ENCODE peak calls at places on chromosomes 6 and 20, in five cellular contexts. S is H1; V is cardiac muscle cell; W is CD4-positive, alpha-beta memory T cell; U is SJSA1. A is an unnamed sample. For H3K9me3 and H3K36me3, the result is how much of the 10 kb centered on the place peaks cover.

GRCh38 chr20:21515300-21516179 is 1.7 kb upstream of the NKX2-2 start:
- DNase-seq in S (no peak), V (no peak), W (no peak), U (peak), A (no peak)

GRCh38 chr6:14283600-14284235 is 166.1 kb downstream of the CD83 start:
- DNase-seq in S (no peak), V (no peak), W (no peak), U (no peak), A (no peak)

GRCh38 chr6:75611702-75612375 is 10.2 kb downstream of the SENP6 start:
- DNase-seq in S (no peak), V (no peak), W (no peak), U (no peak), A (no peak)

GRCh38 chr20:22763257-22763906 is 179.0 kb upstream of the FOXA2 start:
- DNase-seq in S (no peak), V (peak), W (no peak), U (peak), A (no peak)

GRCh38 chr6:25889877-25890853 is 16.1 kb upstream of the SLC17A3 start:
- DNase-seq in S (no peak), V (peak), W (peak), U (peak), A (no peak)

GRCh38 chr6:18823782-18824386 is 436.7 kb downstream of the RNF144B start:
- DNase-seq in S (peak), V (peak), W (no peak), U (peak), A (no peak)

GRCh38 chr6:92577077-92577719 is 842.2 kb downstream of the EPHA7 start:
- DNase-seq in S (peak), V (peak), W (no peak), U (peak), A (no peak)

GRCh38 chr6:148074735-148075134 is 267.9 kb upstream of the SASH1 start:
- DNase-seq in S (no peak), V (no peak), W (no peak), U (no peak), A (no peak)

GRCh38 chr20:9035129-9035528 is 33.8 kb upstream of the PLCB4 start:
- DNase-seq in S (no peak), V (peak), W (no peak), U (peak), A (no peak)

GRCh38 chr20:13510837-13511488 is 127.8 kb downstream of the TASP1 start:
- DNase-seq in S (no peak), V (no peak), W (no peak), U (no peak), A (no peak)

GRCh38 chr20:61630816-61631215 is 378.8 kb downstream of the CDH4 start:
- DNase-seq in S (no peak), V (no peak), W (no peak), U (no peak), A (no peak)

GRCh38 chr6:142728367-142728766 is 216.6 kb downstream of the HIVEP2 start:
- DNase-seq in S (no peak), V (peak), W (no peak), U (no peak), A (no peak)

GRCh38 chr6:5776104-5776503 is 230.6 kb downstream of the NRN1 start:
- DNase-seq in S (no peak), V (no peak), W (no peak), U (no peak), A (no peak)

GRCh38 chr20:47236639-47236900 is 119.9 kb downstream of the ZMYND8 start:
- DNase-seq in S (no peak), V (no peak), W (no peak), U (no peak), A (no peak)

GRCh38 chr6:154229796-154230195 is 126.8 kb downstream of the IPCEF1 start:
- DNase-seq in S (no peak), V (no peak), W (peak), U (no peak), A (no peak)

GRCh38 chr20:48659888-48660287 is 167.9 kb downstream of the PREX1 start:
- DNase-seq in S (no peak), V (no peak), W (no peak), U (no peak), A (no peak)

GRCh38 chr6:36649721-36650484 is 28.6 kb upstream of the CDKN1A start:
- DNase-seq in S (no peak), V (no peak), W (no peak), U (peak), A (no peak)

GRCh38 chr20:11459090-11459877 is 458.4 kb upstream of the BTBD3 start:
- DNase-seq in S (no peak), V (no peak), W (no peak), U (peak), A (no peak)

GRCh38 chr6:29201966-29202365 is 31.3 kb downstream of the OR2J2 start:
- DNase-seq in S (no peak), V (no peak), W (no peak), U (no peak), A (no peak)

GRCh38 chr20:38499366-38499765 is 26.7 kb downstream of the RALGAPB start:
- DNase-seq in S (no peak), V (no peak), W (no peak), U (no peak), A (no peak)

GRCh38 chr20:13029687-13030510 is 21.1 kb downstream of the SPTLC3 start:
- DNase-seq in S (peak), V (peak), W (no peak), U (peak), A (no peak)

GRCh38 chr20:34708621-34709043 is 4.5 kb downstream of the TP53INP2 start:
- DNase-seq in S (no peak), V (peak), W (peak), U (no peak), A (no peak)

GRCh38 chr6:38996676-38997075 is 51.9 kb upstream of the GLP1R start:
- DNase-seq in S (no peak), V (no peak), W (no peak), U (no peak), A (no peak)

GRCh38 chr20:40892642-40893041 is 136.0 kb upstream of the TOP1 start:
- DNase-seq in S (no peak), V (no peak), W (no peak), U (no peak), A (no peak)

GRCh38 chr6:136550330-136551071 is at the start of gene MAP7:
- DNase-seq in S (peak), V (peak), W (peak), U (peak), A (no peak)

GRCh38 chr6:108113557-108114519 is 39.3 kb upstream of the OSTM1 start:
- DNase-seq in S (no peak), V (peak), W (peak), U (peak), A (no peak)

GRCh38 chr6:363909-364308 is 27.6 kb upstream of the IRF4 start:
- DNase-seq in S (no peak), V (no peak), W (no peak), U (no peak), A (no peak)

GRCh38 chr6:366389-366788 is 25.2 kb upstream of the IRF4 start:
- DNase-seq in S (no peak), V (no peak), W (no peak), U (no peak), A (no peak)

GRCh38 chr6:364609-365540 is 26.7 kb upstream of the IRF4 start:
- DNase-seq in S (no peak), V (no peak), W (no peak), U (no peak), A (no peak)

GRCh38 chr6:366972-367794 is 24.4 kb upstream of the IRF4 start:
- DNase-seq in S (no peak), V (no peak), W (no peak), U (no peak), A (no peak)

DNA sequence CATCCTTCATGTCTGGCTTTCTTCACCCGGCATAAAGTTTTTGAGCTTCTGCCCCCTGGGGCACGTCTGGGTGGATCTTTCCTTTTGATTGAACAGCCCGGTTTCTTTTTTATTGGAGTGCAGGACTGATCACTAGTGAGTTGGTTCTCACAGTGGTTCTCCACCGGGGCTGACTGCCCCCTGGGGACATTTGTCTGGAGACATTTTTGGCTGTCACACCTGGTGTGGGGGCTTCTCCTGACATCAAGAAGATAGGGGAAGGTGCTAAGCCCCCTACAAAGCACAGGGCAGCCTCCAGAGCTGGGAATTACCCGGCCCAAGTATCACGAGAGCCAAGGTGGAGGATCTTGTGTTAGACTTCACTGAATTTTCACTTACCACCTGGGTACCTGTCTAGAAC is 25.7 kb upstream of the IRF4 start:
- DNase-seq in S (no peak), V (no peak), W (no peak), U (no peak), A (no peak)
- H3K9me3 ChIP-seq in S (half or more), V (under half), W (under half), U (under half), A (under half)

GRCh38 chr6:91509711-91510110 is 922.8 kb upstream of the MAP3K7 start:
- DNase-seq in S (no peak), V (no peak), W (no peak), U (no peak), A (no peak)
- H3K36me3 ChIP-seq in S (under half), V (under half), W (under half), U (under half), A (under half)

GRCh38 chr6:166904101-166904746 is 52.1 kb downstream of the RNASET2 start:
- DNase-seq in S (no peak), V (peak), W (no peak), U (no peak), A (no peak)

GRCh38 chr6:166905013-166905412 is 51.3 kb downstream of the RNASET2 start:
- DNase-seq in S (no peak), V (no peak), W (no peak), U (no peak), A (no peak)

GRCh38 chr6:166902211-166902755 is 54.1 kb downstream of the RNASET2 start:
- DNase-seq in S (no peak), V (no peak), W (no peak), U (no peak), A (no peak)

GRCh38 chr6:166903027-166903426 is 53.3 kb downstream of the RNASET2 start:
- DNase-seq in S (no peak), V (peak), W (no peak), U (no peak), A (no peak)

GRCh38 chr6:166903500-166903899 is 52.9 kb downstream of the RNASET2 start:
- DNase-seq in S (no peak), V (no peak), W (no peak), U (no peak), A (no peak)
- H3K9me3 ChIP-seq in S (under half), V (under half), W (under half), U (under half), A (under half)

GRCh38 chr20:25512709-25513108 is 72.6 kb downstream of the NINL start:
- DNase-seq in S (no peak), V (no peak), W (no peak), U (no peak), A (no peak)
- H3K36me3 ChIP-seq in S (half or more), V (under half), W (under half), U (half or more), A (under half)